ENCODE peak calls at places on chromosomes 16 and 17, in five cellular contexts. One of them, this sample, is unnamed.

GRCh38 chr16:1884155-1884760 is 12.3 kb upstream of the MEIOB start:
- DNase-seq in GM12865: no peak
- DNase-seq in IMR-90: no peak
- DNase-seq in ovary: no peak
- DNase-seq in fibroblast of lung: no peak
- DNase-seq in this sample: peak; percentile 8

GRCh38 chr16:14302399-14303181 is 231.5 kb downstream of the MRTFB start:
- DNase-seq in fibroblast of lung: no peak
- DNase-seq in GM12865: peak; percentile 49
- DNase-seq in IMR-90: no peak
- DNase-seq in ovary: peak; percentile 66
- DNase-seq in this sample: no peak

GRCh38 chr16:27191352-27191924 is 11.9 kb upstream of the KDM8 start:
- DNase-seq in fibroblast of lung: no peak
- DNase-seq in ovary: no peak
- DNase-seq in GM12865: no peak
- DNase-seq in IMR-90: no peak
- DNase-seq in this sample: no peak

GRCh38 chr16:56073508-56073907 is 117.8 kb upstream of the GNAO1 start:
- DNase-seq in IMR-90: no peak
- DNase-seq in fibroblast of lung: no peak
- DNase-seq in GM12865: no peak
- DNase-seq in ovary: no peak
- DNase-seq in this sample: no peak

GRCh38 chr16:29809850-29810698 is 1.9 kb upstream of the PRRT2 start:
- DNase-seq in GM12865: no peak
- DNase-seq in IMR-90: no peak
- DNase-seq in fibroblast of lung: no peak
- DNase-seq in ovary: peak; percentile 55
- DNase-seq in this sample: no peak

GRCh38 chr17:34125921-34126320 is 129.2 kb upstream of the CCL2 start:
- DNase-seq in IMR-90: no peak
- DNase-seq in GM12865: no peak
- DNase-seq in fibroblast of lung: no peak
- DNase-seq in ovary: no peak
- DNase-seq in this sample: no peak

GRCh38 chr16:90011196-90011819 is 7.9 kb downstream of the DBNDD1 start:
- DNase-seq in GM12865: no peak
- DNase-seq in fibroblast of lung: no peak
- DNase-seq in IMR-90: no peak
- DNase-seq in ovary: no peak
- DNase-seq in this sample: no peak

GRCh38 chr17:69460963-69461922 is 46.7 kb downstream of the MAP2K6 start:
- DNase-seq in ovary: no peak
- DNase-seq in GM12865: no peak
- DNase-seq in fibroblast of lung: no peak
- DNase-seq in IMR-90: no peak
- DNase-seq in this sample: no peak

GRCh38 chr16:78478267-78478821 is 378.9 kb downstream of the WWOX start:
- DNase-seq in GM12865: no peak
- DNase-seq in fibroblast of lung: no peak
- DNase-seq in IMR-90: no peak
- DNase-seq in ovary: no peak
- DNase-seq in this sample: no peak

GRCh38 chr17:44348234-44348987 is 3.3 kb downstream of the GRN start:
- DNase-seq in GM12865: peak; percentile 94
- DNase-seq in fibroblast of lung: no peak
- DNase-seq in ovary: no peak
- DNase-seq in IMR-90: peak; percentile 57
- DNase-seq in this sample: peak; percentile 49

GRCh38 chr16:10181196-10182162 is 749 bp downstream of the GRIN2A start:
- DNase-seq in IMR-90: peak; percentile 11
- DNase-seq in fibroblast of lung: peak; percentile 18
- DNase-seq in ovary: peak; percentile 75
- DNase-seq in GM12865: peak; percentile 71
- DNase-seq in this sample: peak; percentile 56

GRCh38 chr17:8949061-8949622 is 16.4 kb downstream of the PIK3R5 start:
- DNase-seq in IMR-90: no peak
- DNase-seq in ovary: no peak
- DNase-seq in fibroblast of lung: no peak
- DNase-seq in GM12865: peak; percentile 77
- DNase-seq in this sample: no peak

GRCh38 chr17:63431939-63432804 is 13.9 kb downstream of the CYB561 start:
- DNase-seq in GM12865: no peak
- DNase-seq in IMR-90: peak; percentile 66
- DNase-seq in ovary: peak; percentile 22
- DNase-seq in fibroblast of lung: peak; percentile 46
- DNase-seq in this sample: no peak

GRCh38 chr17:29526322-29526721 is 40.5 kb downstream of the ABHD15 start:
- DNase-seq in GM12865: no peak
- DNase-seq in fibroblast of lung: no peak
- DNase-seq in ovary: no peak
- DNase-seq in IMR-90: no peak
- DNase-seq in this sample: no peak

GRCh38 chr17:68200689-68201424 is 47.0 kb upstream of the AMZ2 start:
- DNase-seq in IMR-90: peak; percentile 62
- DNase-seq in fibroblast of lung: peak; percentile 62
- DNase-seq in ovary: peak; percentile 81
- DNase-seq in GM12865: peak; percentile 81
- DNase-seq in this sample: peak; percentile 42

GRCh38 chr16:81293909-81294802 is 20.6 kb upstream of the GAN start:
- DNase-seq in GM12865: no peak
- DNase-seq in IMR-90: peak; percentile 44
- DNase-seq in fibroblast of lung: no peak
- DNase-seq in ovary: no peak
- DNase-seq in this sample: no peak

GRCh38 chr17:47902039-47902744 is 6.2 kb downstream of the SP2 start:
- DNase-seq in IMR-90: no peak
- DNase-seq in GM12865: no peak
- DNase-seq in fibroblast of lung: no peak
- DNase-seq in ovary: no peak
- DNase-seq in this sample: no peak

GRCh38 chr17:34725740-34726139 is 146.4 kb downstream of the TMEM132E start:
- DNase-seq in fibroblast of lung: no peak
- DNase-seq in IMR-90: no peak
- DNase-seq in GM12865: no peak
- DNase-seq in ovary: no peak
- DNase-seq in this sample: no peak

GRCh38 chr16:3999479-3999868 is 116.8 kb downstream of the ADCY9 start:
- DNase-seq in IMR-90: peak; percentile 81
- DNase-seq in fibroblast of lung: peak; percentile 81
- DNase-seq in GM12865: no peak
- DNase-seq in ovary: peak; percentile 86
- DNase-seq in this sample: peak; percentile 82

GRCh38 chr17:73093286-73093685 is 798 bp upstream of the SLC39A11 start:
- DNase-seq in fibroblast of lung: no peak
- DNase-seq in IMR-90: no peak
- DNase-seq in ovary: no peak
- DNase-seq in GM12865: no peak
- DNase-seq in this sample: no peak

GRCh38 chr16:11429113-11429512 is 83.9 kb downstream of the RMI2 start:
- DNase-seq in GM12865: no peak
- DNase-seq in ovary: no peak
- DNase-seq in fibroblast of lung: no peak
- DNase-seq in IMR-90: no peak
- DNase-seq in this sample: no peak

GRCh38 chr16:88970539-88971065 is 6.4 kb downstream of the CBFA2T3 start:
- DNase-seq in GM12865: no peak
- DNase-seq in fibroblast of lung: no peak
- DNase-seq in IMR-90: no peak
- DNase-seq in ovary: no peak
- DNase-seq in this sample: no peak

GRCh38 chr17:34206569-34206968 is 48.5 kb upstream of the CCL2 start:
- DNase-seq in fibroblast of lung: no peak
- DNase-seq in GM12865: no peak
- DNase-seq in ovary: no peak
- DNase-seq in IMR-90: no peak
- DNase-seq in this sample: no peak

GRCh38 chr17:29807520-29808361 is 122.3 kb downstream of the SSH2 start:
- DNase-seq in ovary: peak; percentile 54
- DNase-seq in GM12865: peak; percentile 76
- DNase-seq in fibroblast of lung: peak; percentile 77
- DNase-seq in IMR-90: peak; percentile 74
- DNase-seq in this sample: peak; percentile 68

GRCh38 chr16:58582971-58583765 is 46.5 kb downstream of the CNOT1 start:
- DNase-seq in ovary: no peak
- DNase-seq in fibroblast of lung: no peak
- DNase-seq in IMR-90: no peak
- DNase-seq in GM12865: no peak
- DNase-seq in this sample: no peak

GRCh38 chr17:10036511-10037061 is 131.5 kb upstream of the RCVRN start:
- DNase-seq in GM12865: no peak
- DNase-seq in fibroblast of lung: no peak
- DNase-seq in ovary: peak; percentile 67
- DNase-seq in IMR-90: no peak
- DNase-seq in this sample: peak; percentile 57

GRCh38 chr17:77286641-77287431 is 146.1 kb downstream of the SEC14L1 start:
- DNase-seq in IMR-90: peak; percentile 18
- DNase-seq in GM12865: no peak
- DNase-seq in ovary: peak; percentile 53
- DNase-seq in fibroblast of lung: peak; percentile 41
- DNase-seq in this sample: peak; percentile 20

DNA sequence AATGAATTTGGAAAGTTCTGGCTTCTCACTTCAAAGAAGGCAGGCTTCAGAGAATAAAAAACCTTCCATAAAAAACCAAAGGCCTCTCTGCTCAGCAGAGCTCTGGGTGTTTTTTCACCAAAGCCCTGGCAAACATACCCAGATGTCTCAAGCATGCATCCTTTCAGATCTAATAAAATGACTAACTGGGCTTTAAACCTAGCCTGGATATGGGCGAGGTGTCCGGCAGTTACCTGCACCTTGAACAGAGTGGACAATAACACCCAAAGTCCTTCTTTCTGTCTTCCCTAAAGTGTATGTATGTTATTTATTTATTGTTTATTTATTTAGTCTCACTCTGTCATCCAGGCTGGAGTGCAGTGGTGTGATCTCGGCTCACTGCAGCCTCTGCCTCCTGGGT is 469.3 kb downstream of the XYLT1 start:
- DNase-seq in fibroblast of lung: no peak
- DNase-seq in IMR-90: no peak
- DNase-seq in GM12865: no peak
- DNase-seq in ovary: no peak
- DNase-seq in this sample: no peak
- TF ChIP-seq CTCF in fibroblast of lung: no peak
- TF ChIP-seq CTCF in IMR-90: no peak
- TF ChIP-seq CTCF in GM12865: no peak
- TF ChIP-seq CTCF in ovary: no peak
- TF ChIP-seq CTCF in this sample: no peak

GRCh38 chr17:2723997-2724782 is 12.6 kb upstream of the CLUH start:
- DNase-seq in fibroblast of lung: no peak
- DNase-seq in GM12865: no peak
- DNase-seq in IMR-90: no peak
- DNase-seq in ovary: peak; percentile 64
- DNase-seq in this sample: no peak
- H3K4me3 ChIP-seq in fibroblast of lung: no peak overlapping the region
- H3K4me3 ChIP-seq in GM12865: no peak overlapping the region
- H3K4me3 ChIP-seq in IMR-90: peak overlapping the region; percentile 17
- H3K4me3 ChIP-seq in ovary: peak overlapping the region; percentile 3
- H3K4me3 ChIP-seq in this sample: no peak overlapping the region

GRCh38 chr17:36743130-36743529 is 141.7 kb downstream of the MRM1 start:
- DNase-seq in fibroblast of lung: no peak
- DNase-seq in IMR-90: no peak
- DNase-seq in ovary: no peak
- DNase-seq in GM12865: no peak
- DNase-seq in this sample: no peak
- TF ChIP-seq CTCF in fibroblast of lung: no peak
- TF ChIP-seq CTCF in IMR-90: no peak
- TF ChIP-seq CTCF in ovary: no peak
- TF ChIP-seq CTCF in GM12865: no peak
- TF ChIP-seq CTCF in this sample: no peak

GRCh38 chr17:13428611-13429042 is 173.1 kb downstream of the HS3ST3A1 start:
- DNase-seq in fibroblast of lung: no peak
- DNase-seq in IMR-90: no peak
- DNase-seq in ovary: no peak
- DNase-seq in GM12865: no peak
- DNase-seq in this sample: peak; percentile 76
- H3K4me3 ChIP-seq in fibroblast of lung: no peak overlapping the region
- H3K4me3 ChIP-seq in IMR-90: no peak overlapping the region
- H3K4me3 ChIP-seq in ovary: no peak overlapping the region
- H3K4me3 ChIP-seq in GM12865: no peak overlapping the region
- H3K4me3 ChIP-seq in this sample: no peak overlapping the region